ENCODE peak calls at places on chromosome 7, in eight cellular contexts. P, V, R, K, G, N, L and I are unnamed samples.

GRCh38 chr7:5695037-5695708 is 86.3 kb downstream of the RNF216 start:
- DNase-seq in N (no peak), R (peak), G (peak), L (no peak), P (no peak), K (peak), V (peak), I (no peak)

GRCh38 chr7:13989138-13989943 is at the start of gene ETV1:
- DNase-seq in R (peak), V (no peak), G (peak), P (no peak), L (peak), K (peak), N (peak), I (peak)

GRCh38 chr7:1382553-1383397 is 76.5 kb downstream of the MICALL2 start:
- DNase-seq in N (no peak), K (no peak), R (no peak), P (no peak), V (no peak), L (no peak), G (no peak), I (no peak)

GRCh38 chr7:123748734-123749536 is at the start of gene WASL:
- DNase-seq in V (peak), K (peak), N (peak), L (peak), G (peak), R (peak), P (peak), I (peak)

GRCh38 chr7:45073843-45074737 is 14.7 kb downstream of the NACAD start:
- DNase-seq in N (peak), V (no peak), R (peak), L (no peak), K (no peak), P (no peak), G (peak), I (no peak)

GRCh38 chr7:42550706-42551470 is 313.9 kb upstream of the GLI3 start:
- DNase-seq in P (no peak), G (no peak), R (no peak), K (no peak), N (peak), V (no peak), L (no peak), I (peak)

GRCh38 chr7:149422065-149422913 is 38.6 kb downstream of the ZNF777 start:
- DNase-seq in K (peak), G (no peak), N (peak), R (peak), L (peak), P (peak), V (peak), I (peak)

GRCh38 chr7:144035385-144035784 is 13.4 kb upstream of the OR2A5 start:
- DNase-seq in P (no peak), R (no peak), N (peak), V (no peak), L (no peak), G (no peak), K (no peak), I (peak)

GRCh38 chr7:2030475-2031456 is 202.0 kb downstream of the MAD1L1 start:
- DNase-seq in P (no peak), L (no peak), K (no peak), N (no peak), V (peak), R (no peak), G (no peak), I (no peak)